ENCODE peak calls at places on chromosomes 5 and 9, in four cellular contexts. Y is aorta; Z is AG10803; I is CD8-positive, alpha-beta memory T cell. K is an unnamed sample.
A peak's percentile ranks its signal among the peaks of the same experiment; 100 is the strongest.

GRCh38 chr5:128687930-128688329 is 149.9 kb upstream of the FBN2 start:
- DNase-seq in Y (no peak), I (no peak), Z (no peak), K (no peak)

GRCh38 chr5:102853680-102854079 is 98.6 kb downstream of the PAM start:
- DNase-seq in I (no peak), Z (peak; percentile 31), Y (no peak), K (no peak)

GRCh38 chr5:176725521-176725920 is 78.2 kb downstream of the TSPAN17 start:
- DNase-seq in Z (no peak), I (no peak), Y (no peak), K (no peak)

GRCh38 chr9:14021871-14022525 is 291.9 kb downstream of the NFIB start:
- DNase-seq in Y (no peak), I (no peak), Z (no peak), K (no peak)

GRCh38 chr5:135127604-135128240 is 93.7 kb upstream of the PITX1 start:
- DNase-seq in I (no peak), Z (peak; percentile 75), Y (no peak), K (no peak)

GRCh38 chr9:13351768-13352386 is 72.4 kb upstream of the MPDZ start:
- DNase-seq in I (no peak), Z (peak; percentile 74), Y (no peak), K (no peak)

GRCh38 chr9:121686930-121687541 is 35.6 kb downstream of the DAB2IP start:
- DNase-seq in I (peak; percentile 27), Y (peak; percentile 94), Z (peak; percentile 62), K (peak; percentile 70)

GRCh38 chr9:3576358-3576757 is 50.6 kb upstream of the RFX3 start:
- DNase-seq in I (no peak), Z (no peak), Y (no peak), K (no peak)

GRCh38 chr9:20621553-20622329 is 558 bp downstream of the MLLT3 start:
- DNase-seq in I (peak; percentile 73), Z (peak; percentile 81), Y (peak; percentile 90), K (peak; percentile 51)

GRCh38 chr9:133715866-133716563 is 22.1 kb downstream of the SARDH start:
- DNase-seq in Z (no peak), I (no peak), Y (peak; percentile 73), K (no peak)

GRCh38 chr9:17614929-17615328 is 36.1 kb downstream of the SH3GL2 start:
- DNase-seq in Z (no peak), Y (no peak), I (no peak), K (no peak)

GRCh38 chr9:136705564-136705963 is 6.8 kb upstream of the DIPK1B start:
- DNase-seq in I (no peak), Z (no peak), Y (no peak), K (no peak)

GRCh38 chr9:37184905-37185867 is 64.8 kb downstream of the ZCCHC7 start:
- DNase-seq in Y (no peak), Z (no peak), I (no peak), K (no peak)

GRCh38 chr9:121510766-121511555 is 11.3 kb upstream of the GGTA1 start:
- DNase-seq in I (no peak), Y (no peak), Z (peak; percentile 20), K (no peak)

GRCh38 chr5:101306391-101307137 is 403.5 kb upstream of the ST8SIA4 start:
- DNase-seq in Z (no peak), Y (no peak), I (no peak), K (no peak)

GRCh38 chr5:159337291-159337974 is 7.1 kb upstream of the IL12B start:
- DNase-seq in Y (no peak), Z (peak; percentile 62), I (no peak), K (no peak)

GRCh38 chr9:79639354-79639753 is 67.6 kb downstream of the TLE4 start:
- DNase-seq in I (no peak), Y (no peak), Z (no peak), K (no peak)

GRCh38 chr5:1404062-1404461 is 41.2 kb downstream of the SLC6A3 start:
- DNase-seq in Y (peak; percentile 36), I (no peak), Z (no peak), K (no peak)

GRCh38 chr5:139635606-139636206 is 12.4 kb upstream of the CXXC5 start:
- DNase-seq in Y (peak; percentile 87), I (peak; percentile 33), Z (peak; percentile 98), K (peak; percentile 55)

GRCh38 chr5:37847978-37848425 is 8.2 kb upstream of the GDNF start:
- DNase-seq in Z (peak; percentile 78), I (no peak), Y (no peak), K (no peak)

GRCh38 chr5:168374532-168374931 is 83.1 kb downstream of the WWC1 start:
- DNase-seq in I (no peak), Y (no peak), Z (no peak), K (no peak)

GRCh38 chr5:14738050-14738449 is 73.5 kb downstream of the OTULIN start:
- DNase-seq in I (no peak), Z (no peak), Y (no peak), K (no peak)

GRCh38 chr5:149223081-149223848 is 48.4 kb upstream of the AFAP1L1 start:
- DNase-seq in I (no peak), Z (no peak), Y (no peak), K (no peak)

GRCh38 chr9:87128844-87129493 is 181.7 kb upstream of the GAS1 start:
- DNase-seq in Z (no peak), I (no peak), Y (no peak), K (no peak)

DNA sequence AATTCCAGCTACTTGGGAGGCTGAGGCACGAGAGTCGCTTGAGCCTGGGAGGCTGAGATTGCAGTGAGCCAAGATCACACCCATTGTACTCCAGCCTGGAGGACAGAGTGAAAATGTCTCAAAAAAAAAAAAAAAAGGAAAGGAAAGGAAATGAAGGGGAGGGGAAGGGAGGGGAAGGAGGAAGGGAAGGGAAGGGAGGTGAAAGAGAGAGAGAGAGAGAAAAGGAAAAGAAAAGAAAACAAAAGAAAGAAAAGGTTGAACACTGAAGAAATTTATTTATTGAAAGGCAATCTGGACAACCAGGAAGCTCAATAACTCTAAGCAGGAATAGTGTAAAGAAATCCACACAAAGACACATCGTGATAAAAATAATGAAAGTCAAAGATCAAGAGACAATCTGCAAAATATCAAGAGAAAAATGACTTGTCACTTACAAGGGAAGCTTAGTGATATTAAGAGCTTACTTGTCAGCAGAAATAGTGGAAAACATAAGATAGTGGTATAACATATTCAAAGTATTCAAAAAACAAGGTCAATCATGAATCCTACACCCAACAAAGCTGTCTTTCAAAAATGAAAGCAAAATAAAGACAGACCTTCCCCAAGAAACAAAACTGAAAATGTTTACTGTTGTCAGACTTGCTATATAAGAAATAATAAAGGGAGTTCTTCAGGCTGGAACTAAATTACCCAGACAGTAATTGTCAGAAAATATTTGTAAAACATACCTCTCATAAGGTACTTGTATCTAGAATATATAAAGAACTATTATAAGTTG is 10.9 kb upstream of the RIMOC1 start:
- DNase-seq in I (no peak), Z (no peak), Y (no peak), K (no peak)
- H3K4me3 ChIP-seq in I (no peak overlapping the region), Z (no peak overlapping the region), Y (no peak overlapping the region), K (no peak overlapping the region)

GRCh38 chr5:141875795-141876627 is 2.2 kb downstream of the PCDH1 start:
- DNase-seq in Y (peak; percentile 78), I (no peak), Z (no peak), K (no peak)
- H3K4me3 ChIP-seq in Y (no peak overlapping the region), I (peak overlapping the region; percentile 28), Z (no peak overlapping the region), K (no peak overlapping the region)

DNA sequence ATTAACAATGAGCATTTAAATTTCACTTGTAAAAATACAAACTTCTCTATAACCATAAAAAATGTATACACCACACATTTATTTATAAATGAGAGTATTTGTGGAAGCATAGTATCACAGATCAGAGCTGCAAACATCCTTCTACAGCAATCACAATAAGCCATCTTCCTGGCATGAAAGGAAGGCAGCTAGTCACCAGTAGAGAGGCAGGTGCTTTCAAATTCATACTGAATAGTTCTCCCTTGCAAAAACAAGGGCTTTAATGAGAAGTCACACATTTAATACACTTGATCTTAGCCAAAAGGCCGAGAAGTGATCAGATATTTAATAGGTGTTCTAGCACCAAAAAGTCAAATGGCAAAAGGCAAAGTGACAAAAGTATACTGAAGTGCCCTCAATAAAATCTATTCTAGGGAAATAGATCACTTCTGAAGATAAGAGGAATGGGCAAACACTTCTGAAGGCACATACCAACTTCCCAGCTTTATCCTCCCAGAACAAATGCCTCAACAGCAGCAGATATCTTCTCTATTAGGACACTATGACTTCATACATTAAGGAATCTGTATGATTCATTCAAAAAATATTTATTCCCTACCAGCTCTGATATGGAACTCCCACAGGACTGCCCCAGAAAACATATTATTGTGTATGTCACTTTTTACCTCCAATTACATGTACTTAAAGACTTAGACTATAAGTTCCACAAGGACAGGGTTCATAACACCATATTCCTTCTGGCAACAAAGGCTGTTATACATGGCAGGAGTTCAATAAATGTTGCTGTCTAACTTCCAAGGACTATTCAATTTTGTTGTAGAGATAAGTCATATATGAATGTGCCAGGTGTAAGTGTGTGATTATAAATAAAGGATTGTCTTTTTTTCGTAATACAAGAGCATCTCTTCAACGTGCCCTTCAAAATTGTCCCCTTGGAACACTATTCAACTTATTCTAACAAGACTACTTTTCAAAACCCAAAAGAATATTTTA is 31.7 kb downstream of the MAPKAP1 start:
- DNase-seq in Y (no peak), I (no peak), Z (peak; percentile 82), K (no peak)
- H3K4me3 ChIP-seq in Y (no peak overlapping the region), I (no peak overlapping the region), Z (no peak overlapping the region), K (no peak overlapping the region)

GRCh38 chr9:126146254-126147145 is 180.1 kb upstream of the MVB12B start:
- DNase-seq in I (peak; percentile 11), Y (peak; percentile 57), Z (no peak), K (peak; percentile 65)
- H3K4me3 ChIP-seq in I (no peak overlapping the region), Y (no peak overlapping the region), Z (no peak overlapping the region), K (peak overlapping the region; percentile 40)

GRCh38 chr5:138037907-138038633 is 5.2 kb upstream of the FAM13B start:
- DNase-seq in Z (no peak), Y (no peak), I (no peak), K (no peak)
- H3K4me3 ChIP-seq in Z (no peak overlapping the region), Y (no peak overlapping the region), I (no peak overlapping the region), K (no peak overlapping the region)

GRCh38 chr9:93960221-93960970 is 5.2 kb upstream of the BARX1 start:
- DNase-seq in Z (no peak), Y (peak; percentile 76), I (no peak), K (no peak)
- H3K4me3 ChIP-seq in Z (no peak overlapping the region), Y (no peak overlapping the region), I (no peak overlapping the region), K (no peak overlapping the region)

DNA sequence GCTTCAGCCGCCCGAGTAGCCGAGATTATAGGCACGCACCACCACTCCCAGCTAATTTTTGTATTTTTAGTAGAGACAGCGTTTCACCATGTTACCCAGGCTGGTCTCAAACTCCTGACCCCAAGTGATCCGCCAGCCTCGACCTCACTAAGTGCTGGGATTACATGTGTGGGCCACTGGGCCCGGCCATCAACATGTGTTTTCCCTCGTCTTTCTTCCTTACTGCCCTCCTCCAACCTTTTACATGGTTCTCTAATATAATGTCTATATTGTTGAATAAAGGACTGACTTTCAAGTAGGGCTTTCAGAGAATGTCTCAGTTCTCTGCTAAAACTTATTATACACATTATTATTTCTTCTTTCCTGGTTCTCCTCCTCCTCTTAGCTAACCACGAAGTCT is 21.3 kb upstream of the PCAT7 start:
- DNase-seq in Y (no peak), I (no peak), Z (no peak), K (no peak)
- H3K4me3 ChIP-seq in Y (no peak overlapping the region), I (no peak overlapping the region), Z (no peak overlapping the region), K (no peak overlapping the region)